ENCODE peak calls at places on chromosomes 1 and 21, in eight cellular contexts. K, C, S, E, Y, H, Z and G are unnamed samples. For H3K4me1, the result is how much of the 10 kb centered on the place peaks cover.

GRCh38 chr21:22554690-22555316 is 1556.6 kb downstream of the NCAM2 start:
- DNase-seq in Z (no peak), K (no peak), S (no peak), C (no peak), Y (no peak), E (no peak), H (no peak), G (no peak)

GRCh38 chr1:6202256-6202655 is 2.9 kb upstream of the RPL22 start:
- DNase-seq in Y (no peak), Z (no peak), H (no peak), E (no peak), S (no peak), K (no peak), C (no peak), G (no peak)

GRCh38 chr1:118147542-118147941 is 37.5 kb downstream of the SPAG17 start:
- DNase-seq in C (no peak), E (no peak), Y (no peak), H (no peak), S (no peak), K (no peak), Z (no peak), G (no peak)

GRCh38 chr1:109392037-109392787 is 5.5 kb downstream of the SORT1 start:
- DNase-seq in Y (no peak), C (no peak), H (peak), K (no peak), S (peak), E (no peak), Z (no peak), G (no peak)

GRCh38 chr1:29554208-29554778 is 318.0 kb downstream of the PTPRU start:
- DNase-seq in E (peak), S (no peak), Y (peak), K (no peak), H (peak), Z (no peak), C (no peak), G (no peak)

GRCh38 chr1:214615871-214616270 is 12.9 kb downstream of the CENPF start:
- DNase-seq in S (no peak), C (no peak), Z (no peak), E (no peak), H (no peak), Y (no peak), K (no peak), G (no peak)

GRCh38 chr1:41662061-41662655 is 177.7 kb upstream of the EDN2 start:
- DNase-seq in K (peak), C (peak), Z (peak), H (peak), S (peak), Y (peak), E (peak), G (peak)

GRCh38 chr1:205323794-205324193 is 2.2 kb upstream of the NUAK2 start:
- DNase-seq in S (no peak), Z (no peak), C (no peak), Y (no peak), K (no peak), H (no peak), E (no peak), G (no peak)

GRCh38 chr1:201790261-201790660 is 38.7 kb upstream of the IPO9 start:
- DNase-seq in S (no peak), C (no peak), K (no peak), Z (no peak), Y (peak), E (no peak), H (no peak), G (no peak)

GRCh38 chr1:11529330-11529729 is 50.4 kb downstream of the DISP3 start:
- DNase-seq in E (peak), H (peak), S (no peak), K (no peak), Y (no peak), C (no peak), Z (no peak), G (no peak)

GRCh38 chr1:34108711-34109110 is 56.3 kb downstream of the CSMD2 start:
- DNase-seq in K (no peak), C (no peak), Y (no peak), Z (no peak), H (no peak), S (no peak), E (no peak), G (no peak)

GRCh38 chr1:43258370-43258769 is 11.4 kb upstream of the TMEM125 start:
- DNase-seq in Y (no peak), E (no peak), K (no peak), C (no peak), Z (no peak), H (no peak), S (no peak), G (no peak)

GRCh38 chr1:200905411-200906052 is 10.8 kb downstream of the INAVA start:
- DNase-seq in H (no peak), S (no peak), Z (peak), C (no peak), Y (no peak), E (peak), K (no peak), G (peak)

GRCh38 chr1:180515857-180516388 is 13.5 kb upstream of the ACBD6 start:
- DNase-seq in E (no peak), K (no peak), Z (peak), S (peak), C (peak), Y (peak), H (peak), G (peak)

GRCh38 chr1:232040260-232040659 is 413.7 kb downstream of the DISC1 start:
- DNase-seq in C (no peak), Y (no peak), H (no peak), S (no peak), E (no peak), Z (no peak), K (no peak), G (no peak)

GRCh38 chr1:33966346-33967141 is 102.7 kb downstream of the HMGB4 start:
- DNase-seq in S (no peak), H (no peak), C (no peak), K (no peak), Y (no peak), E (no peak), Z (no peak), G (no peak)

GRCh38 chr1:243526180-243526579 is 270.3 kb downstream of the SDCCAG8 start:
- DNase-seq in Y (no peak), E (no peak), S (no peak), H (no peak), Z (no peak), C (no peak), K (no peak), G (no peak)

GRCh38 chr1:232922475-232922874 is 27.9 kb upstream of the NTPCR start:
- DNase-seq in Z (no peak), C (no peak), K (no peak), S (no peak), E (no peak), Y (no peak), H (no peak), G (no peak)

GRCh38 chr1:5915587-5916571 is 76.3 kb downstream of the NPHP4 start:
- DNase-seq in Z (peak), S (no peak), Y (no peak), H (peak), E (no peak), C (no peak), K (no peak), G (no peak)

GRCh38 chr1:16134906-16135305 is 21.0 kb downstream of the EPHA2 start:
- DNase-seq in S (no peak), Z (no peak), K (no peak), H (no peak), E (no peak), C (no peak), Y (no peak), G (no peak)

GRCh38 chr1:170714163-170714562 is 50.2 kb downstream of the PRRX1 start:
- DNase-seq in Z (no peak), C (no peak), S (no peak), K (no peak), E (no peak), H (no peak), Y (no peak), G (no peak)

GRCh38 chr1:51621161-51621560 is 4.3 kb downstream of the OSBPL9 start:
- DNase-seq in S (no peak), H (peak), C (no peak), E (no peak), K (no peak), Z (no peak), Y (no peak), G (no peak)

GRCh38 chr1:172699111-172699510 is 40.2 kb downstream of the FASLG start:
- DNase-seq in H (no peak), Y (no peak), C (peak), S (no peak), E (peak), Z (peak), K (no peak), G (peak)

GRCh38 chr1:220370041-220370700 is 97.9 kb upstream of the RAB3GAP2 start:
- DNase-seq in E (no peak), C (no peak), K (no peak), Z (no peak), Y (no peak), H (peak), S (peak), G (no peak)
- H3K27ac ChIP-seq in E (no peak), C (no peak), K (no peak), Z (no peak), Y (no peak), H (no peak), S (peak), G (no peak)

DNA sequence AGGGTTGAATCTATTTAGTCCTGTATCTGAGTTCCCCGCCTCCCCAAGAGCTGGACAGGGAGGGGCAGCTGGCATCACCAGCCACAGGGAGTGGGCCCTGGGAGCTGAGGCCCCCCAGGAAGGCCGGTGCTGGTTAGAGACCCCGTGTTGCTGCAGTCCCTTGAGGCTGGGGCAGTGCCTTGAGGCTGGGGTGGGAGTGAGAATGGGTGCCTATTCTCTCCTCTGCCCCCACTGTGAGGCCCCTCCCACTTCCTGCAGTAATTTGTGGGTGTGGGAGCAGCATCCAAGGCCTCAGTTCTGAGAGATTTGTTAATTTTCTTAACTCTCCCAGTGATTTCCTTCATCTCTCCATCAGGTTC is 2.5 kb upstream of the TRAPPC3 start:
- DNase-seq in Y (no peak), H (no peak), Z (no peak), E (peak), K (no peak), S (peak), C (peak), G (peak)
- H3K4me3 ChIP-seq in Y (no peak), H (no peak), Z (no peak), E (no peak), K (no peak), S (no peak), C (peak), G (peak)

GRCh38 chr1:111907321-111907720 is 82.1 kb downstream of the KCND3 start:
- DNase-seq in Z (no peak), H (peak), C (no peak), Y (peak), E (no peak), S (no peak), K (no peak), G (no peak)
- H3K4me1 ChIP-seq in Z (under half), H (under half), C (under half), Y (under half), E (under half), S (under half), K (under half), G (under half)

GRCh38 chr1:209389258-209389657 is 194.3 kb upstream of the CAMK1G start:
- DNase-seq in E (no peak), S (no peak), H (no peak), Y (no peak), K (no peak), Z (no peak), C (no peak), G (no peak)

GRCh38 chr1:209386156-209386555 is 197.4 kb upstream of the CAMK1G start:
- DNase-seq in H (no peak), Y (no peak), K (no peak), C (no peak), E (no peak), Z (no peak), S (no peak), G (no peak)

GRCh38 chr1:209387271-209387968 is 196.1 kb upstream of the CAMK1G start:
- DNase-seq in C (no peak), S (no peak), H (no peak), K (no peak), E (no peak), Y (no peak), Z (no peak), G (no peak)

GRCh38 chr1:209387969-209388329 is 195.6 kb upstream of the CAMK1G start:
- DNase-seq in Z (no peak), S (no peak), Y (no peak), K (no peak), E (no peak), C (no peak), H (no peak), G (no peak)

GRCh38 chr1:209388358-209388757 is 195.2 kb upstream of the CAMK1G start:
- DNase-seq in H (no peak), C (no peak), Z (no peak), S (no peak), K (no peak), Y (no peak), E (no peak), G (no peak)
- H3K27ac ChIP-seq in H (no peak), C (no peak), Z (no peak), S (no peak), K (no peak), Y (no peak), E (no peak), G (no peak)

DNA sequence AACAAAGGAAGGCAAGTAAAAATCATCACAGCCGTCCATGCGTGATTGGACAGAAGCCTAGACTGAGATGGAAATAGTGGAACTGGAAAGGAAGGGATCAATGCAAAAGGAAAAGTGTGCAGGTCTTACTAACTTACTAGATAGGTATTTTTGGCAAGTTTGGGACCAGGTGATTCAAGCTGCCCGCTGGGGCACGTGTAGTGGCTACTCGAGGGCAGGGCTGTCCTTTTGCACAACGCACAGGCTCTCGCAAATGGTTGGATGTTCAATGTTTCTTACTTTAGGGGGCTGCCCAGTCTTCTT is 561 bp upstream of the ALG6 start:
- DNase-seq in Y (no peak), E (no peak), H (no peak), K (no peak), C (no peak), S (no peak), Z (no peak), G (no peak)
- H3K4me3 ChIP-seq in Y (peak), E (peak), H (peak), K (peak), C (peak), S (peak), Z (peak), G (peak)

GRCh38 chr1:235325139-235325538 is 2.8 kb downstream of the ARID4B start:
- DNase-seq in H (no peak), Z (no peak), S (no peak), C (no peak), E (no peak), Y (no peak), K (no peak), G (no peak)
- H3K4me1 ChIP-seq in H (under half), Z (under half), S (under half), C (half or more), E (half or more), Y (under half), K (under half), G (half or more)

GRCh38 chr21:31894441-31894840 is 21.6 kb downstream of the HUNK start:
- DNase-seq in E (no peak), S (no peak), H (peak), Y (no peak), Z (no peak), C (no peak), K (no peak), G (no peak)

GRCh38 chr21:31892686-31893085 is 19.9 kb downstream of the HUNK start:
- DNase-seq in Y (no peak), H (peak), K (no peak), C (no peak), E (no peak), S (no peak), Z (no peak), G (no peak)

GRCh38 chr21:31897311-31897710 is 24.5 kb downstream of the HUNK start:
- DNase-seq in H (peak), S (no peak), Z (no peak), E (no peak), Y (no peak), K (no peak), C (no peak), G (no peak)

GRCh38 chr21:31895069-31895851 is 22.4 kb downstream of the HUNK start:
- DNase-seq in S (no peak), Z (no peak), H (peak), K (no peak), C (no peak), Y (no peak), E (no peak), G (no peak)

DNA sequence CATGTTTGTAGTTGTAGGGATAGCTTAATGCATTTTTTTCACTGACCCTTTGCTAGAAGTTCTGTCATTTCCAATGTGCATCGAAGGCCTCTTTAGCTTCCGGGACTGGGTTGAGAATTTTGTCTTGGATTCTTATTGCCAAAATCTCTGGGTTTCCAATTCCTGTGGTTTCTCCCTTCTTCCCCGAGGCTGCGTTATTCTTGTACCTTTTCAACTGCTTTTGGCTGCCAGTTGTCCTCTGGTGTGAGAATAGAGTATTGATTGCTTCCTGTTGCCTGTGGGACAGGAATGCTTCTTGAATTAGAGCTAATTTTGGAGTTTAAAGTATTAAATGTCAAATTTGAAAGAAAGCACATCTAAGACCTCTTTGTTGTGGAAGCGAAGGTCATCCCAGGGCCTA is 21.0 kb downstream of the HUNK start:
- DNase-seq in C (no peak), S (no peak), K (no peak), Y (no peak), E (no peak), H (peak), Z (no peak), G (no peak)
- H3K27ac ChIP-seq in C (no peak), S (no peak), K (no peak), Y (peak), E (no peak), H (no peak), Z (no peak), G (no peak)

GRCh38 chr1:1963570-1963969 is 40.0 kb downstream of the CFAP74 start:
- DNase-seq in S (no peak), H (no peak), K (no peak), Y (no peak), Z (no peak), E (no peak), C (no peak), G (no peak)
- H3K4me3 ChIP-seq in S (no peak), H (no peak), K (no peak), Y (no peak), Z (no peak), E (no peak), C (no peak), G (no peak)

DNA sequence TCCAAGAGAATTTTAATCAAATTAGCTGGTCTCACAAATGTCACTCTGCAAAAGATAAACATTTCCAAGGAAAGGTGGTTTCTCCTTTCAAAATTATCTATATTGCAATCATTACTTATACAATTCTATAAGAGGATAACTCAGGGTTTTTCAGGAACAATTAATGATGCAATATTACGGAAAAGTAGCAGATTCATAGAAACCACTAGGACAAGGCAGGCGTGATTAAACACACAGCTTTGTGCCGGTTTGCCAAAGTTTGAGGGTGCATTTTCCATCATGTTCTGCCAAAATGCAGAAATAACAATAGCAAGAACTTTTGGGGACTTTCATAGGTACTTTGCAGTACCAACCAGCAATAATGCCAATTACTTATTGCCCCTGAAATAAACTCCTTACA is 605 bp downstream of the TNFRSF9 start:
- DNase-seq in K (no peak), C (no peak), Z (no peak), H (no peak), S (no peak), E (no peak), Y (no peak), G (no peak)
- H3K4me1 ChIP-seq in K (under half), C (half or more), Z (under half), H (under half), S (under half), E (under half), Y (under half), G (under half)

DNA sequence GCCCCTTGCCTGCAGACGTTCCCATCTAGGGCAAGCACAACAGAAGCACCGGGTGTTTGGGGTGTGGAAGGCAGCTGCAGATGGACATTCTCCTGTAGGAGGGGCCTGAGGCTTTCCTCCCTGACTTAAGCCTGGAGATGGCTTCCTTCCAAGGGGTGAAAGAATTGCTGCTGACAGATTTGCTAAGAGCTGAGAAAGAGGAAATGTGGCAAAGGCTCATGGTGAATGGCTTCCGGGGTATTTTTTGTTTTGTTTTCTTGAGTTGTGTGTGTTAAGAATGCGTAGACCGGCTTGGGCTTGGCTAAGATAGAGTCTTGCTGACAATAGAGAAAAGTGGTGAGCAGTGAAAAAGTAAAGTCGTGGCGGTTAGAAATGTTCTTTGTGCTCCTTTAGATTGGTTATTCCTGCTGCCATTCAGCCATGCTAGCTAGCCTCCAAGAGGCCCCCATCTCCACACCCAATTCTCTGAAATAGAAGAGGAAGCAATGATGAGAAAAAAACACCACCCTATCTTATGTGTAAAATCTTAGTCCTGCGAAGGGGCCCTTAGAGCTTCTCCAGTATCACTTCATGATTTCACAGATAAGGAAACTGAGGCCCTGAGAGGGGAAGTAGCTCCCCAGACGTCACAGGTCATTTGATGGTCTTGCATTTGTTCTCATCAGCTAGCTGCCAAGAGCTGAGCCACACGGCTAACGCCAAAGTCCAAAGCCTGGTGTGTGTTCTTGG is 36.9 kb downstream of the EIF2D start:
- DNase-seq in H (no peak), S (no peak), E (no peak), C (peak), Z (peak), Y (peak), K (no peak), G (peak)
- H3K27ac ChIP-seq in H (no peak), S (peak), E (peak), C (peak), Z (peak), Y (peak), K (peak), G (peak)